ENCODE peak calls at places on chromosomes 7 and 10, in ten cellular contexts. One of them, this sample, is unnamed.

GRCh38 chr7:158406364-158406763 is 181.3 kb downstream of the PTPRN2 start:
- DNase-seq in NCI-H1092: no peak
- DNase-seq in NCI-H345: no peak
- DNase-seq in neural crest cell: no peak
- DNase-seq in KG1: no peak
- DNase-seq in RKO: no peak
- DNase-seq in NCI-H460: no peak
- DNase-seq in fibroblast of the conjunctiva: no peak
- DNase-seq in astrocyte of the hippocampus: no peak
- DNase-seq in nephron progenitor cell: no peak
- DNase-seq in this sample: no peak

GRCh38 chr10:88342733-88343310 is 240.3 kb downstream of the RNLS start:
- DNase-seq in NCI-H345: no peak
- DNase-seq in neural crest cell: no peak
- DNase-seq in KG1: no peak
- DNase-seq in RKO: no peak
- DNase-seq in NCI-H1092: no peak
- DNase-seq in nephron progenitor cell: no peak
- DNase-seq in NCI-H460: no peak
- DNase-seq in astrocyte of the hippocampus: no peak
- DNase-seq in fibroblast of the conjunctiva: no peak
- DNase-seq in this sample: no peak

GRCh38 chr7:39650676-39651075 is 27.3 kb downstream of the RALA start:
- DNase-seq in neural crest cell: no peak
- DNase-seq in NCI-H1092: no peak
- DNase-seq in KG1: no peak
- DNase-seq in NCI-H460: no peak
- DNase-seq in RKO: no peak
- DNase-seq in astrocyte of the hippocampus: peak
- DNase-seq in fibroblast of the conjunctiva: peak
- DNase-seq in NCI-H345: no peak
- DNase-seq in nephron progenitor cell: no peak
- DNase-seq in this sample: peak

GRCh38 chr7:74226633-74227032 is 16.8 kb downstream of the LAT2 start:
- DNase-seq in fibroblast of the conjunctiva: no peak
- DNase-seq in KG1: peak
- DNase-seq in neural crest cell: no peak
- DNase-seq in nephron progenitor cell: no peak
- DNase-seq in astrocyte of the hippocampus: no peak
- DNase-seq in NCI-H1092: no peak
- DNase-seq in NCI-H460: no peak
- DNase-seq in RKO: no peak
- DNase-seq in NCI-H345: no peak
- DNase-seq in this sample: no peak

GRCh38 chr7:38312776-38313175 is 39.3 kb upstream of the TARP start:
- DNase-seq in KG1: no peak
- DNase-seq in fibroblast of the conjunctiva: no peak
- DNase-seq in RKO: no peak
- DNase-seq in NCI-H460: no peak
- DNase-seq in NCI-H1092: no peak
- DNase-seq in astrocyte of the hippocampus: no peak
- DNase-seq in neural crest cell: no peak
- DNase-seq in nephron progenitor cell: no peak
- DNase-seq in NCI-H345: no peak
- DNase-seq in this sample: no peak

GRCh38 chr10:50244201-50244600 is 7.1 kb downstream of the ASAH2 start:
- DNase-seq in fibroblast of the conjunctiva: no peak
- DNase-seq in nephron progenitor cell: no peak
- DNase-seq in KG1: no peak
- DNase-seq in NCI-H345: no peak
- DNase-seq in RKO: no peak
- DNase-seq in NCI-H1092: no peak
- DNase-seq in NCI-H460: no peak
- DNase-seq in neural crest cell: no peak
- DNase-seq in astrocyte of the hippocampus: no peak
- DNase-seq in this sample: no peak

GRCh38 chr7:55588379-55588699 is 16.0 kb upstream of the VOPP1 start:
- DNase-seq in neural crest cell: no peak
- DNase-seq in astrocyte of the hippocampus: no peak
- DNase-seq in NCI-H460: no peak
- DNase-seq in NCI-H345: no peak
- DNase-seq in KG1: no peak
- DNase-seq in nephron progenitor cell: no peak
- DNase-seq in RKO: no peak
- DNase-seq in NCI-H1092: no peak
- DNase-seq in fibroblast of the conjunctiva: no peak
- DNase-seq in this sample: no peak

GRCh38 chr10:76719021-76719420 is 918.6 kb downstream of the KCNMA1 start:
- DNase-seq in astrocyte of the hippocampus: no peak
- DNase-seq in NCI-H460: no peak
- DNase-seq in KG1: no peak
- DNase-seq in RKO: no peak
- DNase-seq in NCI-H1092: no peak
- DNase-seq in neural crest cell: no peak
- DNase-seq in nephron progenitor cell: no peak
- DNase-seq in NCI-H345: no peak
- DNase-seq in fibroblast of the conjunctiva: no peak
- DNase-seq in this sample: no peak

GRCh38 chr7:75646551-75647102 is 92.1 kb downstream of the HIP1 start:
- DNase-seq in astrocyte of the hippocampus: no peak
- DNase-seq in neural crest cell: no peak
- DNase-seq in NCI-H460: no peak
- DNase-seq in KG1: no peak
- DNase-seq in nephron progenitor cell: no peak
- DNase-seq in NCI-H1092: peak
- DNase-seq in fibroblast of the conjunctiva: no peak
- DNase-seq in RKO: no peak
- DNase-seq in NCI-H345: no peak
- DNase-seq in this sample: no peak

GRCh38 chr10:30784896-30785605 is 155.5 kb upstream of the LYZL2 start:
- DNase-seq in NCI-H345: peak
- DNase-seq in neural crest cell: peak
- DNase-seq in fibroblast of the conjunctiva: no peak
- DNase-seq in NCI-H460: no peak
- DNase-seq in NCI-H1092: peak
- DNase-seq in astrocyte of the hippocampus: peak
- DNase-seq in nephron progenitor cell: peak
- DNase-seq in KG1: no peak
- DNase-seq in RKO: no peak
- DNase-seq in this sample: peak

GRCh38 chr7:33072471-33072870 is 9.9 kb upstream of the NT5C3A start:
- DNase-seq in nephron progenitor cell: no peak
- DNase-seq in NCI-H345: no peak
- DNase-seq in NCI-H460: no peak
- DNase-seq in NCI-H1092: no peak
- DNase-seq in fibroblast of the conjunctiva: no peak
- DNase-seq in astrocyte of the hippocampus: peak
- DNase-seq in RKO: peak
- DNase-seq in KG1: no peak
- DNase-seq in neural crest cell: no peak
- DNase-seq in this sample: peak

GRCh38 chr7:1065263-1066260 is 21.2 kb downstream of the GPR146 start:
- DNase-seq in fibroblast of the conjunctiva: peak
- DNase-seq in RKO: no peak
- DNase-seq in NCI-H460: peak
- DNase-seq in NCI-H1092: peak
- DNase-seq in astrocyte of the hippocampus: peak
- DNase-seq in KG1: peak
- DNase-seq in NCI-H345: peak
- DNase-seq in neural crest cell: peak
- DNase-seq in nephron progenitor cell: peak
- DNase-seq in this sample: peak

GRCh38 chr7:28759373-28760013 is 198.6 kb downstream of the TRIL start:
- DNase-seq in NCI-H1092: no peak
- DNase-seq in NCI-H345: peak
- DNase-seq in KG1: no peak
- DNase-seq in nephron progenitor cell: no peak
- DNase-seq in fibroblast of the conjunctiva: no peak
- DNase-seq in neural crest cell: no peak
- DNase-seq in RKO: no peak
- DNase-seq in astrocyte of the hippocampus: peak
- DNase-seq in NCI-H460: no peak
- DNase-seq in this sample: no peak

GRCh38 chr7:135333946-135334345 is 100.3 kb downstream of the STRA8 start:
- DNase-seq in neural crest cell: no peak
- DNase-seq in RKO: no peak
- DNase-seq in NCI-H460: no peak
- DNase-seq in NCI-H1092: no peak
- DNase-seq in astrocyte of the hippocampus: no peak
- DNase-seq in NCI-H345: no peak
- DNase-seq in nephron progenitor cell: no peak
- DNase-seq in KG1: no peak
- DNase-seq in fibroblast of the conjunctiva: no peak
- DNase-seq in this sample: no peak

GRCh38 chr10:3907514-3907913 is 122.5 kb upstream of the KLF6 start:
- DNase-seq in RKO: no peak
- DNase-seq in nephron progenitor cell: no peak
- DNase-seq in astrocyte of the hippocampus: peak
- DNase-seq in KG1: no peak
- DNase-seq in NCI-H460: no peak
- DNase-seq in NCI-H345: no peak
- DNase-seq in neural crest cell: no peak
- DNase-seq in fibroblast of the conjunctiva: no peak
- DNase-seq in NCI-H1092: no peak
- DNase-seq in this sample: peak

GRCh38 chr7:41955475-41956243 is 252.8 kb upstream of the INHBA start:
- DNase-seq in astrocyte of the hippocampus: peak
- DNase-seq in NCI-H345: no peak
- DNase-seq in nephron progenitor cell: peak
- DNase-seq in KG1: peak
- DNase-seq in fibroblast of the conjunctiva: peak
- DNase-seq in NCI-H460: peak
- DNase-seq in neural crest cell: peak
- DNase-seq in NCI-H1092: no peak
- DNase-seq in RKO: no peak
- DNase-seq in this sample: peak

GRCh38 chr10:105024184-105024583 is 383.1 kb downstream of the SORCS3 start:
- DNase-seq in neural crest cell: no peak
- DNase-seq in NCI-H345: peak
- DNase-seq in KG1: no peak
- DNase-seq in fibroblast of the conjunctiva: no peak
- DNase-seq in astrocyte of the hippocampus: no peak
- DNase-seq in NCI-H460: no peak
- DNase-seq in nephron progenitor cell: no peak
- DNase-seq in NCI-H1092: no peak
- DNase-seq in RKO: no peak
- DNase-seq in this sample: no peak

GRCh38 chr10:104574470-104575213 is 66.4 kb upstream of the SORCS3 start:
- DNase-seq in astrocyte of the hippocampus: no peak
- DNase-seq in nephron progenitor cell: no peak
- DNase-seq in neural crest cell: no peak
- DNase-seq in NCI-H460: no peak
- DNase-seq in fibroblast of the conjunctiva: no peak
- DNase-seq in NCI-H1092: no peak
- DNase-seq in KG1: no peak
- DNase-seq in RKO: no peak
- DNase-seq in NCI-H345: no peak
- DNase-seq in this sample: no peak

GRCh38 chr7:87658553-87658952 is 30.4 kb downstream of the RUNDC3B start:
- DNase-seq in NCI-H345: no peak
- DNase-seq in neural crest cell: no peak
- DNase-seq in fibroblast of the conjunctiva: no peak
- DNase-seq in nephron progenitor cell: no peak
- DNase-seq in astrocyte of the hippocampus: no peak
- DNase-seq in NCI-H460: no peak
- DNase-seq in RKO: no peak
- DNase-seq in KG1: peak
- DNase-seq in NCI-H1092: no peak
- DNase-seq in this sample: no peak

GRCh38 chr10:93749218-93749799 is 8.4 kb upstream of the LGI1 start:
- DNase-seq in NCI-H345: no peak
- DNase-seq in nephron progenitor cell: no peak
- DNase-seq in RKO: no peak
- DNase-seq in astrocyte of the hippocampus: no peak
- DNase-seq in NCI-H460: no peak
- DNase-seq in NCI-H1092: no peak
- DNase-seq in fibroblast of the conjunctiva: no peak
- DNase-seq in neural crest cell: no peak
- DNase-seq in KG1: no peak
- DNase-seq in this sample: no peak

GRCh38 chr10:48292616-48293015 is 13.9 kb upstream of the MAPK8 start:
- DNase-seq in NCI-H460: no peak
- DNase-seq in NCI-H345: no peak
- DNase-seq in astrocyte of the hippocampus: no peak
- DNase-seq in KG1: no peak
- DNase-seq in neural crest cell: no peak
- DNase-seq in NCI-H1092: no peak
- DNase-seq in fibroblast of the conjunctiva: no peak
- DNase-seq in RKO: no peak
- DNase-seq in nephron progenitor cell: no peak
- DNase-seq in this sample: no peak

GRCh38 chr10:17735166-17735941 is 16.6 kb upstream of the TMEM236 start:
- DNase-seq in KG1: no peak
- DNase-seq in nephron progenitor cell: no peak
- DNase-seq in neural crest cell: no peak
- DNase-seq in fibroblast of the conjunctiva: no peak
- DNase-seq in NCI-H460: no peak
- DNase-seq in NCI-H345: no peak
- DNase-seq in astrocyte of the hippocampus: peak
- DNase-seq in NCI-H1092: no peak
- DNase-seq in RKO: no peak
- DNase-seq in this sample: peak

GRCh38 chr7:29336851-29337627 is 142.5 kb downstream of the CHN2 start:
- DNase-seq in astrocyte of the hippocampus: no peak
- DNase-seq in nephron progenitor cell: no peak
- DNase-seq in neural crest cell: no peak
- DNase-seq in RKO: no peak
- DNase-seq in NCI-H345: peak
- DNase-seq in NCI-H460: no peak
- DNase-seq in fibroblast of the conjunctiva: no peak
- DNase-seq in NCI-H1092: peak
- DNase-seq in KG1: no peak
- DNase-seq in this sample: peak

GRCh38 chr10:15316877-15317464 is 54.1 kb downstream of the FAM171A1 start:
- DNase-seq in astrocyte of the hippocampus: no peak
- DNase-seq in neural crest cell: no peak
- DNase-seq in NCI-H460: no peak
- DNase-seq in NCI-H345: peak
- DNase-seq in KG1: no peak
- DNase-seq in NCI-H1092: no peak
- DNase-seq in nephron progenitor cell: no peak
- DNase-seq in fibroblast of the conjunctiva: no peak
- DNase-seq in RKO: no peak
- DNase-seq in this sample: no peak

GRCh38 chr10:22699976-22700375 is 14.4 kb downstream of the PIP4K2A start:
- DNase-seq in fibroblast of the conjunctiva: no peak
- DNase-seq in RKO: no peak
- DNase-seq in NCI-H1092: no peak
- DNase-seq in nephron progenitor cell: no peak
- DNase-seq in astrocyte of the hippocampus: no peak
- DNase-seq in KG1: no peak
- DNase-seq in NCI-H345: no peak
- DNase-seq in NCI-H460: no peak
- DNase-seq in neural crest cell: no peak
- DNase-seq in this sample: no peak

GRCh38 chr7:17236161-17236560 is 62.3 kb upstream of the AHR start:
- DNase-seq in fibroblast of the conjunctiva: no peak
- DNase-seq in NCI-H345: no peak
- DNase-seq in astrocyte of the hippocampus: no peak
- DNase-seq in nephron progenitor cell: no peak
- DNase-seq in RKO: no peak
- DNase-seq in NCI-H1092: no peak
- DNase-seq in NCI-H460: no peak
- DNase-seq in KG1: no peak
- DNase-seq in neural crest cell: no peak
- DNase-seq in this sample: no peak

GRCh38 chr10:49172204-49173132 is 15.7 kb downstream of the TMEM273 start:
- DNase-seq in NCI-H345: no peak
- DNase-seq in RKO: no peak
- DNase-seq in nephron progenitor cell: no peak
- DNase-seq in NCI-H1092: no peak
- DNase-seq in NCI-H460: no peak
- DNase-seq in KG1: no peak
- DNase-seq in fibroblast of the conjunctiva: no peak
- DNase-seq in astrocyte of the hippocampus: no peak
- DNase-seq in neural crest cell: no peak
- DNase-seq in this sample: no peak

GRCh38 chr7:135721198-135721820 is 6.7 kb downstream of the SLC13A4 start:
- DNase-seq in NCI-H345: no peak
- DNase-seq in fibroblast of the conjunctiva: no peak
- DNase-seq in NCI-H1092: no peak
- DNase-seq in neural crest cell: no peak
- DNase-seq in nephron progenitor cell: no peak
- DNase-seq in RKO: no peak
- DNase-seq in KG1: no peak
- DNase-seq in NCI-H460: no peak
- DNase-seq in astrocyte of the hippocampus: no peak
- DNase-seq in this sample: no peak

This sample was measured in lung microvascular endothelial cell.